ENCODE peak calls at places on chromosomes 11 and 22, in eight cellular contexts. S, J, X, L, T, K, E and B are unnamed samples.

GRCh38 chr11:35949242-35949641 is 5.4 kb downstream of the LDLRAD3 start:
- DNase-seq in S (no peak), J (no peak), X (no peak), L (no peak), T (no peak), K (no peak), E (no peak), B (no peak)

GRCh38 chr11:74769058-74769457 is 20.4 kb downstream of the RNF169 start:
- DNase-seq in S (no peak), J (no peak), X (no peak), L (no peak), T (no peak), K (no peak), E (no peak), B (no peak)

GRCh38 chr11:107550304-107550703 is 15.2 kb downstream of the ALKBH8 start:
- DNase-seq in S (no peak), J (no peak), X (no peak), L (no peak), T (no peak), K (no peak), E (no peak), B (no peak)

GRCh38 chr11:110479070-110479444 is 49.3 kb downstream of the FDX1 start:
- DNase-seq in S (no peak), J (no peak), X (no peak), L (no peak), T (no peak), K (no peak), E (no peak), B (no peak)

GRCh38 chr22:32999039-32999861 is 58.9 kb downstream of the SYN3 start:
- DNase-seq in S (no peak), J (no peak), X (no peak), L (no peak), T (no peak), K (no peak), E (no peak), B (no peak)

GRCh38 chr11:48077251-48077650 is 96.9 kb downstream of the PTPRJ start:
- DNase-seq in S (peak; percentile 21), J (no peak), X (no peak), L (no peak), T (no peak), K (no peak), E (no peak), B (no peak)

GRCh38 chr11:66488957-66489356 is 8.7 kb downstream of the DPP3 start:
- DNase-seq in S (no peak), J (no peak), X (no peak), L (no peak), T (no peak), K (no peak), E (no peak), B (no peak)

GRCh38 chr11:17985517-17985916 is 27.3 kb downstream of the SERGEF start:
- DNase-seq in S (peak; percentile 37), J (peak; percentile 86), X (no peak), L (no peak), T (peak; percentile 39), K (peak; percentile 39), E (no peak), B (no peak)

GRCh38 chr11:35237860-35238715 is 99.1 kb downstream of the CD44 start:
- DNase-seq in S (peak; percentile 65), J (no peak), X (peak; percentile 44), L (peak; percentile 48), T (peak; percentile 45), K (no peak), E (peak; percentile 83), B (peak; percentile 17)

GRCh38 chr11:64802370-64803162 is 448 bp downstream of the MAP4K2 start:
- DNase-seq in S (no peak), J (no peak), X (no peak), L (no peak), T (no peak), K (no peak), E (peak; percentile 78), B (no peak)

GRCh38 chr11:35969089-35970046 is 25.5 kb downstream of the LDLRAD3 start:
- DNase-seq in S (peak; percentile 28), J (no peak), X (peak; percentile 56), L (no peak), T (no peak), K (no peak), E (no peak), B (no peak)

GRCh38 chr11:35245786-35246185 is 106.8 kb downstream of the CD44 start:
- DNase-seq in S (no peak), J (no peak), X (no peak), L (no peak), T (no peak), K (no peak), E (no peak), B (no peak)

GRCh38 chr11:63840356-63841060 is 1.6 kb downstream of the MARK2 start:
- DNase-seq in S (no peak), J (no peak), X (no peak), L (no peak), T (no peak), K (no peak), E (peak; percentile 42), B (no peak)

GRCh38 chr11:134742228-134742612 is 330.2 kb upstream of the B3GAT1 start:
- DNase-seq in S (peak; percentile 68), J (peak; percentile 18), X (peak; percentile 81), L (no peak), T (no peak), K (no peak), E (no peak), B (no peak)

GRCh38 chr11:65338680-65339079 is 5.0 kb downstream of the DPF2 start:
- DNase-seq in S (no peak), J (no peak), X (no peak), L (no peak), T (no peak), K (no peak), E (no peak), B (no peak)

GRCh38 chr22:36220457-36220921 is 18.8 kb downstream of the APOL2 start:
- DNase-seq in S (peak; percentile 90), J (no peak), X (no peak), L (no peak), T (peak; percentile 75), K (no peak), E (no peak), B (no peak)

GRCh38 chr22:20569059-20570058 is 61.9 kb downstream of the MED15 start:
- DNase-seq in S (peak; percentile 98), J (peak; percentile 84), X (peak; percentile 93), L (no peak), T (no peak), K (peak; percentile 47), E (no peak), B (no peak)

GRCh38 chr11:81237139-81237538 is 1496.5 kb downstream of the FAM181B start:
- DNase-seq in S (peak; percentile 57), J (no peak), X (peak; percentile 52), L (peak; percentile 16), T (peak; percentile 70), K (no peak), E (peak; percentile 19), B (no peak)

GRCh38 chr22:47375621-47376321 is 613.3 kb downstream of the TBC1D22A start:
- DNase-seq in S (no peak), J (no peak), X (no peak), L (no peak), T (no peak), K (no peak), E (no peak), B (no peak)

GRCh38 chr22:36015806-36016519 is 12.7 kb downstream of the RBFOX2 start:
- DNase-seq in S (no peak), J (no peak), X (no peak), L (no peak), T (no peak), K (no peak), E (peak; percentile 37), B (no peak)

GRCh38 chr11:77752518-77752917 is 68.0 kb downstream of the RSF1 start:
- DNase-seq in S (peak; percentile 34), J (no peak), X (no peak), L (no peak), T (no peak), K (no peak), E (no peak), B (no peak)

GRCh38 chr11:12900496-12900895 is 108.6 kb upstream of the RASSF10 start:
- DNase-seq in S (peak; percentile 92), J (peak; percentile 96), X (peak; percentile 71), L (no peak), T (no peak), K (no peak), E (no peak), B (no peak)

GRCh38 chr11:8289426-8290047 is 25.9 kb upstream of the LMO1 start:
- DNase-seq in S (no peak), J (no peak), X (no peak), L (no peak), T (no peak), K (no peak), E (no peak), B (no peak)

GRCh38 chr11:134230339-134230738 is 5.9 kb downstream of the VPS26B start:
- DNase-seq in S (no peak), J (no peak), X (no peak), L (no peak), T (no peak), K (no peak), E (peak; percentile 19), B (no peak)

GRCh38 chr11:132898021-132898420 is 634.3 kb downstream of the OPCML start:
- DNase-seq in S (peak; percentile 33), J (no peak), X (peak; percentile 48), L (no peak), T (no peak), K (no peak), E (no peak), B (no peak)

GRCh38 chr11:75461136-75461535 is 28.1 kb upstream of the KLHL35 start:
- DNase-seq in S (no peak), J (no peak), X (no peak), L (no peak), T (no peak), K (no peak), E (no peak), B (no peak)

GRCh38 chr22:43818981-43819690 is 7.0 kb upstream of the EFCAB6 start:
- DNase-seq in S (no peak), J (no peak), X (no peak), L (no peak), T (no peak), K (no peak), E (no peak), B (no peak)

GRCh38 chr11:120715239-120715638 is 203.7 kb downstream of the GRIK4 start:
- DNase-seq in S (no peak), J (no peak), X (no peak), L (no peak), T (no peak), K (no peak), E (peak; percentile 83), B (no peak)

GRCh38 chr11:79694368-79694767 is 253.5 kb upstream of the TENM4 start:
- DNase-seq in S (no peak), J (peak; percentile 22), X (no peak), L (no peak), T (no peak), K (no peak), E (no peak), B (no peak)

GRCh38 chr22:48353116-48353947 is 1474.3 kb downstream of the BRD1 start:
- DNase-seq in S (no peak), J (no peak), X (no peak), L (no peak), T (no peak), K (no peak), E (no peak), B (no peak)